ENCODE peak calls at places on chromosomes 6 and 20, in ten cellular contexts. One of them, this sample, is unnamed.
A peak's percentile ranks its signal among the peaks of the same experiment; 100 is the strongest.

GRCh38 chr6:129501401-129502051 is 208.5 kb downstream of the ARHGAP18 start:
- DNase-seq in aorta: peak; percentile 78
- DNase-seq in neural progenitor cell: peak; percentile 43
- DNase-seq in neuronal stem cell: no peak
- DNase-seq in A673: peak; percentile 84
- DNase-seq in naive thymus-derived CD4-positive, alpha-beta T cell: no peak
- DNase-seq in lung: peak; percentile 66
- DNase-seq in mesenchymal stem cell: peak; percentile 97
- DNase-seq in adipocyte: peak; percentile 94
- DNase-seq in lower lobe of right lung: peak; percentile 52
- DNase-seq in this sample: peak; percentile 57

GRCh38 chr6:106163966-106164877 is 78.1 kb downstream of the PRDM1 start:
- DNase-seq in lower lobe of right lung: no peak
- DNase-seq in adipocyte: peak; percentile 53
- DNase-seq in mesenchymal stem cell: peak; percentile 87
- DNase-seq in lung: peak; percentile 40
- DNase-seq in A673: no peak
- DNase-seq in naive thymus-derived CD4-positive, alpha-beta T cell: no peak
- DNase-seq in neuronal stem cell: no peak
- DNase-seq in aorta: no peak
- DNase-seq in neural progenitor cell: no peak
- DNase-seq in this sample: no peak

GRCh38 chr6:168864541-168865495 is 388.8 kb downstream of the THBS2 start:
- DNase-seq in aorta: no peak
- DNase-seq in lung: no peak
- DNase-seq in A673: no peak
- DNase-seq in neural progenitor cell: no peak
- DNase-seq in mesenchymal stem cell: no peak
- DNase-seq in lower lobe of right lung: no peak
- DNase-seq in adipocyte: no peak
- DNase-seq in neuronal stem cell: no peak
- DNase-seq in naive thymus-derived CD4-positive, alpha-beta T cell: no peak
- DNase-seq in this sample: no peak

GRCh38 chr6:131954775-131955107 is 3.6 kb upstream of the CCN2 start:
- DNase-seq in lung: peak; percentile 80
- DNase-seq in lower lobe of right lung: peak; percentile 63
- DNase-seq in adipocyte: peak; percentile 96
- DNase-seq in A673: peak; percentile 82
- DNase-seq in neural progenitor cell: no peak
- DNase-seq in aorta: peak; percentile 80
- DNase-seq in neuronal stem cell: no peak
- DNase-seq in naive thymus-derived CD4-positive, alpha-beta T cell: no peak
- DNase-seq in mesenchymal stem cell: peak; percentile 95
- DNase-seq in this sample: no peak

GRCh38 chr20:41567615-41568014 is 50.6 kb downstream of the CHD6 start:
- DNase-seq in A673: no peak
- DNase-seq in adipocyte: no peak
- DNase-seq in neural progenitor cell: no peak
- DNase-seq in mesenchymal stem cell: no peak
- DNase-seq in lower lobe of right lung: no peak
- DNase-seq in aorta: no peak
- DNase-seq in lung: no peak
- DNase-seq in naive thymus-derived CD4-positive, alpha-beta T cell: no peak
- DNase-seq in neuronal stem cell: no peak
- DNase-seq in this sample: no peak

GRCh38 chr6:163241668-163242067 is 172.8 kb upstream of the QKI start:
- DNase-seq in A673: no peak
- DNase-seq in adipocyte: no peak
- DNase-seq in lower lobe of right lung: no peak
- DNase-seq in aorta: no peak
- DNase-seq in mesenchymal stem cell: no peak
- DNase-seq in neural progenitor cell: no peak
- DNase-seq in neuronal stem cell: no peak
- DNase-seq in naive thymus-derived CD4-positive, alpha-beta T cell: no peak
- DNase-seq in lung: no peak
- DNase-seq in this sample: no peak

GRCh38 chr6:83370607-83371006 is 60.2 kb downstream of the ME1 start:
- DNase-seq in lower lobe of right lung: no peak
- DNase-seq in aorta: no peak
- DNase-seq in neuronal stem cell: no peak
- DNase-seq in mesenchymal stem cell: no peak
- DNase-seq in adipocyte: no peak
- DNase-seq in neural progenitor cell: no peak
- DNase-seq in A673: peak; percentile 71
- DNase-seq in naive thymus-derived CD4-positive, alpha-beta T cell: no peak
- DNase-seq in lung: no peak
- DNase-seq in this sample: no peak

GRCh38 chr6:90266845-90267621 is 29.6 kb downstream of the BACH2 start:
- DNase-seq in aorta: no peak
- DNase-seq in neuronal stem cell: no peak
- DNase-seq in lung: no peak
- DNase-seq in mesenchymal stem cell: no peak
- DNase-seq in neural progenitor cell: no peak
- DNase-seq in lower lobe of right lung: no peak
- DNase-seq in adipocyte: no peak
- DNase-seq in A673: no peak
- DNase-seq in naive thymus-derived CD4-positive, alpha-beta T cell: peak; percentile 78
- DNase-seq in this sample: no peak

GRCh38 chr20:42432485-42432884 is 757.2 kb downstream of the PTPRT start:
- DNase-seq in A673: no peak
- DNase-seq in lower lobe of right lung: no peak
- DNase-seq in neuronal stem cell: no peak
- DNase-seq in adipocyte: no peak
- DNase-seq in lung: no peak
- DNase-seq in aorta: no peak
- DNase-seq in naive thymus-derived CD4-positive, alpha-beta T cell: no peak
- DNase-seq in neural progenitor cell: no peak
- DNase-seq in mesenchymal stem cell: no peak
- DNase-seq in this sample: no peak

GRCh38 chr20:59977086-59977485 is 18.9 kb downstream of the CDH26 start:
- DNase-seq in aorta: no peak
- DNase-seq in neural progenitor cell: no peak
- DNase-seq in naive thymus-derived CD4-positive, alpha-beta T cell: no peak
- DNase-seq in lung: no peak
- DNase-seq in A673: no peak
- DNase-seq in lower lobe of right lung: no peak
- DNase-seq in neuronal stem cell: no peak
- DNase-seq in mesenchymal stem cell: no peak
- DNase-seq in adipocyte: no peak
- DNase-seq in this sample: no peak

GRCh38 chr20:6525447-6526303 is 241.8 kb upstream of the BMP2 start:
- DNase-seq in aorta: no peak
- DNase-seq in naive thymus-derived CD4-positive, alpha-beta T cell: no peak
- DNase-seq in lung: no peak
- DNase-seq in neuronal stem cell: no peak
- DNase-seq in mesenchymal stem cell: peak; percentile 70
- DNase-seq in neural progenitor cell: peak; percentile 22
- DNase-seq in lower lobe of right lung: no peak
- DNase-seq in A673: peak; percentile 0
- DNase-seq in adipocyte: no peak
- DNase-seq in this sample: no peak

GRCh38 chr6:70221025-70221714 is 81.7 kb downstream of the COL9A1 start:
- DNase-seq in A673: peak; percentile 59
- DNase-seq in aorta: no peak
- DNase-seq in adipocyte: peak; percentile 73
- DNase-seq in lower lobe of right lung: no peak
- DNase-seq in lung: no peak
- DNase-seq in neural progenitor cell: peak; percentile 72
- DNase-seq in mesenchymal stem cell: peak; percentile 46
- DNase-seq in naive thymus-derived CD4-positive, alpha-beta T cell: peak; percentile 14
- DNase-seq in neuronal stem cell: peak; percentile 24
- DNase-seq in this sample: peak; percentile 47

GRCh38 chr6:144113366-144113765 is 18.0 kb upstream of the SF3B5 start:
- DNase-seq in aorta: no peak
- DNase-seq in lung: no peak
- DNase-seq in neural progenitor cell: no peak
- DNase-seq in mesenchymal stem cell: no peak
- DNase-seq in adipocyte: no peak
- DNase-seq in neuronal stem cell: no peak
- DNase-seq in lower lobe of right lung: no peak
- DNase-seq in A673: no peak
- DNase-seq in naive thymus-derived CD4-positive, alpha-beta T cell: no peak
- DNase-seq in this sample: no peak

GRCh38 chr20:49562341-49563014 is 5.5 kb downstream of the PTGIS start:
- DNase-seq in aorta: peak; percentile 96
- DNase-seq in naive thymus-derived CD4-positive, alpha-beta T cell: no peak
- DNase-seq in lower lobe of right lung: no peak
- DNase-seq in neuronal stem cell: no peak
- DNase-seq in A673: no peak
- DNase-seq in lung: peak; percentile 56
- DNase-seq in adipocyte: peak; percentile 93
- DNase-seq in mesenchymal stem cell: peak; percentile 33
- DNase-seq in neural progenitor cell: peak; percentile 53
- DNase-seq in this sample: no peak

GRCh38 chr20:15674253-15675145 is 898.7 kb downstream of the KIF16B start:
- DNase-seq in mesenchymal stem cell: no peak
- DNase-seq in neural progenitor cell: no peak
- DNase-seq in aorta: no peak
- DNase-seq in neuronal stem cell: no peak
- DNase-seq in adipocyte: no peak
- DNase-seq in A673: no peak
- DNase-seq in naive thymus-derived CD4-positive, alpha-beta T cell: no peak
- DNase-seq in lower lobe of right lung: no peak
- DNase-seq in lung: no peak
- DNase-seq in this sample: no peak

GRCh38 chr6:30889921-30890645 is 5.8 kb downstream of the DDR1 start:
- DNase-seq in mesenchymal stem cell: no peak
- DNase-seq in neural progenitor cell: no peak
- DNase-seq in lung: no peak
- DNase-seq in adipocyte: no peak
- DNase-seq in aorta: peak; percentile 55
- DNase-seq in A673: no peak
- DNase-seq in naive thymus-derived CD4-positive, alpha-beta T cell: no peak
- DNase-seq in neuronal stem cell: no peak
- DNase-seq in lower lobe of right lung: no peak
- DNase-seq in this sample: no peak

GRCh38 chr6:36682328-36683144 is 4.0 kb downstream of the CDKN1A start:
- DNase-seq in neuronal stem cell: no peak
- DNase-seq in mesenchymal stem cell: peak; percentile 43
- DNase-seq in lower lobe of right lung: peak; percentile 70
- DNase-seq in adipocyte: peak; percentile 37
- DNase-seq in lung: peak; percentile 62
- DNase-seq in naive thymus-derived CD4-positive, alpha-beta T cell: peak; percentile 25
- DNase-seq in aorta: no peak
- DNase-seq in A673: no peak
- DNase-seq in neural progenitor cell: no peak
- DNase-seq in this sample: no peak
- H3K4me1 ChIP-seq in neuronal stem cell: peaks cover 19% of the 10 kb centered on the region
- H3K4me1 ChIP-seq in mesenchymal stem cell: peaks cover 39% of the 10 kb centered on the region
- H3K4me1 ChIP-seq in lower lobe of right lung: peaks cover 56% of the 10 kb centered on the region
- H3K4me1 ChIP-seq in adipocyte: peaks cover 36% of the 10 kb centered on the region
- H3K4me1 ChIP-seq in lung: peaks cover 9% of the 10 kb centered on the region
- H3K4me1 ChIP-seq in naive thymus-derived CD4-positive, alpha-beta T cell: peaks cover 19% of the 10 kb centered on the region
- H3K4me1 ChIP-seq in aorta: no peaks in the 10 kb centered on the region
- H3K4me1 ChIP-seq in A673: peaks cover 24% of the 10 kb centered on the region
- H3K4me1 ChIP-seq in neural progenitor cell: peaks cover 12% of the 10 kb centered on the region
- H3K4me1 ChIP-seq in this sample: peaks cover 10% of the 10 kb centered on the region

DNA sequence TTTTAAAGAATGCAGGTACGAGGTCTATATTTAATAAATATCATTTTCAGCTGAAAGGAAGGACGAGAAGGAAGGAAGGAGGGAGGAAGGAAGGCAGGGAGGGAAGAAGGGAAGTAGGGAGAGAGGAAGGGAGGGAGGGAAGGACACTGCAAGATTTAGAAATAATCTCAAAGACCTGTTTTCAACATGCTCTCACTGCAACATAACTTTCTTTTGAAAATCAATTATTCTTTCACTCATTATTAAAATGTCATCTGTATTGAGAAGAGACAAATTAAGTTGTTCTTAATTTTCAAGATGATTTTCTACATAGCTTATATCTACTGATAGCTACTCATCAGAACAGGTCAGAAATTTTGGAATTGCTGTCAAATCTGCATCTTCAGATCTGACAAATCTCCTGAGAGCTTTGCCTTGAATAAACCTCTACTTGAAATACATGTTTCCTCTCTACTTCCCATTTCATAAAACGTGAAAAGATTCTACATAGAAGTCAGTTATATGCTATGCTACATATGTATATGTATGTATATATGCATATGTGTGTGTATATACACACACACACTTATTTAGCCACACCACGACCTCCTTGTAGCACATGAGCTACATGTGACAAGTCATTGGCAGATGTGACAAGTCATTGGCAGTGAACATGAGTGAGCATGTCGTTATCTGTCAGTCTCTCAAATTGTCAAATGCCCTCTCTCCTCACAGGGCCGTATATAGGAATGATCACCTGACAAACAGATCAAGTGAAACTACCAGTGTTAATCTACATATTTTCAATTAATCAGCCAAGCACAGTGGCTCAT is 241.6 kb downstream of the LY86 start:
- DNase-seq in neuronal stem cell: no peak
- DNase-seq in mesenchymal stem cell: no peak
- DNase-seq in lower lobe of right lung: no peak
- DNase-seq in naive thymus-derived CD4-positive, alpha-beta T cell: no peak
- DNase-seq in lung: no peak
- DNase-seq in neural progenitor cell: no peak
- DNase-seq in adipocyte: no peak
- DNase-seq in A673: no peak
- DNase-seq in aorta: no peak
- DNase-seq in this sample: no peak
- H3K4me1 ChIP-seq in neuronal stem cell: no peaks in the 10 kb centered on the region
- H3K4me1 ChIP-seq in mesenchymal stem cell: no peaks in the 10 kb centered on the region
- H3K4me1 ChIP-seq in lower lobe of right lung: peaks cover 12% of the 10 kb centered on the region
- H3K4me1 ChIP-seq in naive thymus-derived CD4-positive, alpha-beta T cell: no peaks in the 10 kb centered on the region
- H3K4me1 ChIP-seq in lung: peaks cover 10% of the 10 kb centered on the region
- H3K4me1 ChIP-seq in neural progenitor cell: peaks cover 3% of the 10 kb centered on the region
- H3K4me1 ChIP-seq in adipocyte: peaks cover 19% of the 10 kb centered on the region
- H3K4me1 ChIP-seq in A673: peaks cover 22% of the 10 kb centered on the region
- H3K4me1 ChIP-seq in aorta: no peaks in the 10 kb centered on the region
- H3K4me1 ChIP-seq in this sample: no peaks in the 10 kb centered on the region

DNA sequence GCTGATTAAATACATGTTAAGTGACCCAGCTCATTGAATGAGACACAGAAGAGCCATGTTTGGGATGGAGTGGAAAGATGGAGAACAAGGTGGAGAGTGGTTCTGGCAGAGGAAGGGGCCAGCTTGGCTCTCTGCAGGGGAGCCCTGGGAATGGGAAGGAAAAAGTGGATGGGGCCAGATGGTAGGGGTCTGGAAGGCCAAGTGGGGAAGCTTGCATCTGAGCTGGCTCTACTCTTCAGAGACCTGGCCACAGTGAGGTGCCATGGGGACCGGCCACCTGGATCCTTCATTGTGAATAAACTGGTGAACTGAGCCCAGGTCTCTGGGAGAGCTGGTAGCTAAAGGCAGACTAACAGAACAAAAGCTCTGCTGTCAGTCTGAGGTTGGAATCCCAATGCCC is 48.9 kb upstream of the SIRPA start:
- DNase-seq in lung: no peak
- DNase-seq in neuronal stem cell: no peak
- DNase-seq in A673: no peak
- DNase-seq in adipocyte: no peak
- DNase-seq in mesenchymal stem cell: no peak
- DNase-seq in naive thymus-derived CD4-positive, alpha-beta T cell: no peak
- DNase-seq in neural progenitor cell: no peak
- DNase-seq in aorta: no peak
- DNase-seq in lower lobe of right lung: no peak
- DNase-seq in this sample: no peak
- H3K4me1 ChIP-seq in lung: peaks cover 5% of the 10 kb centered on the region
- H3K4me1 ChIP-seq in neuronal stem cell: peaks cover 2% of the 10 kb centered on the region
- H3K4me1 ChIP-seq in A673: peaks cover 32% of the 10 kb centered on the region
- H3K4me1 ChIP-seq in adipocyte: peaks cover 19% of the 10 kb centered on the region
- H3K4me1 ChIP-seq in mesenchymal stem cell: no peaks in the 10 kb centered on the region
- H3K4me1 ChIP-seq in naive thymus-derived CD4-positive, alpha-beta T cell: peaks cover 5% of the 10 kb centered on the region
- H3K4me1 ChIP-seq in neural progenitor cell: peaks cover 8% of the 10 kb centered on the region
- H3K4me1 ChIP-seq in aorta: no peaks in the 10 kb centered on the region
- H3K4me1 ChIP-seq in lower lobe of right lung: peaks cover 12% of the 10 kb centered on the region
- H3K4me1 ChIP-seq in this sample: no peaks in the 10 kb centered on the region

GRCh38 chr20:62814060-62814708 is 2.7 kb upstream of the COL9A3 start:
- DNase-seq in naive thymus-derived CD4-positive, alpha-beta T cell: no peak
- DNase-seq in adipocyte: no peak
- DNase-seq in A673: no peak
- DNase-seq in aorta: no peak
- DNase-seq in neural progenitor cell: no peak
- DNase-seq in lower lobe of right lung: no peak
- DNase-seq in neuronal stem cell: no peak
- DNase-seq in mesenchymal stem cell: no peak
- DNase-seq in lung: no peak
- DNase-seq in this sample: no peak
- H3K4me1 ChIP-seq in naive thymus-derived CD4-positive, alpha-beta T cell: peaks cover 12% of the 10 kb centered on the region
- H3K4me1 ChIP-seq in adipocyte: peaks cover 28% of the 10 kb centered on the region
- H3K4me1 ChIP-seq in A673: peaks cover 31% of the 10 kb centered on the region
- H3K4me1 ChIP-seq in aorta: no peaks in the 10 kb centered on the region
- H3K4me1 ChIP-seq in neural progenitor cell: peaks cover 19% of the 10 kb centered on the region
- H3K4me1 ChIP-seq in lower lobe of right lung: peaks cover 24% of the 10 kb centered on the region
- H3K4me1 ChIP-seq in neuronal stem cell: peaks cover 12% of the 10 kb centered on the region
- H3K4me1 ChIP-seq in mesenchymal stem cell: peaks cover 42% of the 10 kb centered on the region
- H3K4me1 ChIP-seq in lung: peaks cover 12% of the 10 kb centered on the region
- H3K4me1 ChIP-seq in this sample: peaks cover 3% of the 10 kb centered on the region

This sample was measured in HAP-1.